ENCODE peak calls at places on chromosomes 4 and X, in seven cellular contexts. T, Z, M, O, L, X and A are unnamed samples.

GRCh38 chr4:48129307-48130014 is 4.6 kb downstream of the TXK start:
- DNase-seq in T (peak; percentile 39), Z (no peak), M (peak; percentile 80), O (no peak), L (no peak), X (no peak), A (no peak)

GRCh38 chr4:128721896-128722295 is 87.6 kb upstream of the JADE1 start:
- DNase-seq in T (no peak), Z (no peak), M (no peak), O (no peak), L (no peak), X (no peak), A (no peak)

GRCh38 chr4:172514011-172514410 is 654.6 kb upstream of the GALNT7 start:
- DNase-seq in T (no peak), Z (no peak), M (no peak), O (no peak), L (no peak), X (no peak), A (no peak)

GRCh38 chr4:57061395-57061794 is 48.8 kb downstream of the IGFBP7 start:
- DNase-seq in T (no peak), Z (peak; percentile 77), M (no peak), O (no peak), L (no peak), X (no peak), A (peak; percentile 72)

GRCh38 chr4:8655411-8656184 is 63.0 kb downstream of the CPZ start:
- DNase-seq in T (no peak), Z (no peak), M (no peak), O (no peak), L (no peak), X (no peak), A (no peak)

GRCh38 chr4:2318476-2318875 is 56.6 kb upstream of the MXD4 start:
- DNase-seq in T (no peak), Z (no peak), M (peak; percentile 50), O (no peak), L (no peak), X (no peak), A (no peak)

GRCh38 chrX:12721042-12721441 is 70.2 kb upstream of the PRPS2 start:
- DNase-seq in T (no peak), Z (no peak), M (no peak), O (peak; percentile 56), L (no peak), X (peak; percentile 5), A (no peak)

GRCh38 chr4:6446538-6447451 is 25.6 kb downstream of the PPP2R2C start:
- DNase-seq in T (no peak), Z (no peak), M (peak; percentile 72), O (peak; percentile 30), L (no peak), X (no peak), A (no peak)

GRCh38 chr4:75048208-75048879 is 115.4 kb downstream of the PARM1 start:
- DNase-seq in T (no peak), Z (no peak), M (no peak), O (no peak), L (no peak), X (no peak), A (no peak)

GRCh38 chr4:186698028-186698427 is 25.6 kb downstream of the FAT1 start:
- DNase-seq in T (no peak), Z (no peak), M (no peak), O (no peak), L (no peak), X (no peak), A (no peak)

GRCh38 chr4:176193126-176193525 is 2.3 kb downstream of the SPATA4 start:
- DNase-seq in T (no peak), Z (peak; percentile 60), M (no peak), O (no peak), L (peak; percentile 30), X (no peak), A (peak; percentile 17)

GRCh38 chr4:56857601-56858301 is 36.2 kb upstream of the SPINK2 start:
- DNase-seq in T (no peak), Z (no peak), M (no peak), O (no peak), L (no peak), X (no peak), A (peak; percentile 19)

GRCh38 chr4:36476135-36476534 is 194.7 kb downstream of the DTHD1 start:
- DNase-seq in T (no peak), Z (no peak), M (no peak), O (no peak), L (no peak), X (no peak), A (no peak)

GRCh38 chr4:122914292-122914904 is 8.0 kb downstream of the NUDT6 start:
- DNase-seq in T (no peak), Z (peak; percentile 29), M (no peak), O (no peak), L (no peak), X (peak; percentile 46), A (peak; percentile 31)

GRCh38 chr4:1576961-1577814 is 106.9 kb downstream of the FAM53A start:
- DNase-seq in T (no peak), Z (no peak), M (peak; percentile 74), O (no peak), L (no peak), X (no peak), A (no peak)

GRCh38 chr4:169009281-169010124 is 552 bp downstream of the CBR4 start:
- DNase-seq in T (peak; percentile 30), Z (peak; percentile 57), M (peak; percentile 86), O (peak; percentile 56), L (peak; percentile 26), X (peak; percentile 41), A (peak; percentile 65)

GRCh38 chr4:147940144-147940543 is 208.3 kb downstream of the ARHGAP10 start:
- DNase-seq in T (no peak), Z (peak; percentile 22), M (no peak), O (no peak), L (no peak), X (no peak), A (no peak)

GRCh38 chr4:915595-915994 is 16.5 kb downstream of the GAK start:
- DNase-seq in T (no peak), Z (no peak), M (no peak), O (no peak), L (no peak), X (no peak), A (no peak)

GRCh38 chr4:75243570-75243969 is 270.6 kb downstream of the RCHY1 start:
- DNase-seq in T (no peak), Z (no peak), M (no peak), O (no peak), L (no peak), X (no peak), A (no peak)

GRCh38 chr4:75544870-75545269 is 11.0 kb upstream of the ODAPH start:
- DNase-seq in T (no peak), Z (no peak), M (no peak), O (no peak), L (no peak), X (no peak), A (no peak)

GRCh38 chr4:183175631-183176232 is 76.7 kb downstream of the WWC2 start:
- DNase-seq in T (no peak), Z (peak; percentile 82), M (no peak), O (no peak), L (no peak), X (peak; percentile 49), A (peak; percentile 28)

GRCh38 chr4:125849869-125850268 is 535.1 kb downstream of the FAT4 start:
- DNase-seq in T (no peak), Z (peak; percentile 85), M (no peak), O (no peak), L (no peak), X (peak; percentile 43), A (peak; percentile 68)

GRCh38 chr4:101126044-101126443 is 221.3 kb downstream of the PPP3CA start:
- DNase-seq in T (no peak), Z (peak; percentile 79), M (no peak), O (no peak), L (no peak), X (no peak), A (peak; percentile 51)

GRCh38 chr4:2624782-2625548 is 88.5 kb downstream of the FAM193A start:
- DNase-seq in T (no peak), Z (no peak), M (peak; percentile 68), O (no peak), L (no peak), X (no peak), A (no peak)

GRCh38 chr4:164725066-164725465 is 28.9 kb upstream of the SMIM31 start:
- DNase-seq in T (no peak), Z (no peak), M (no peak), O (no peak), L (no peak), X (no peak), A (no peak)

GRCh38 chr4:158801066-158801465 is 32.2 kb downstream of the FNIP2 start:
- DNase-seq in T (no peak), Z (no peak), M (no peak), O (no peak), L (no peak), X (peak; percentile 51), A (no peak)

GRCh38 chr4:11908205-11908604 is 479.5 kb upstream of the HS3ST1 start:
- DNase-seq in T (no peak), Z (no peak), M (no peak), O (no peak), L (no peak), X (no peak), A (no peak)

GRCh38 chr4:152540941-152541340 is 5.0 kb upstream of the FBXW7 start:
- DNase-seq in T (no peak), Z (no peak), M (no peak), O (no peak), L (no peak), X (no peak), A (no peak)

GRCh38 chr4:57401586-57401985 is 291.4 kb upstream of the IGFBP7 start:
- DNase-seq in T (no peak), Z (no peak), M (no peak), O (no peak), L (no peak), X (no peak), A (no peak)

GRCh38 chr4:160403066-160403465 is 1300.2 kb downstream of the RAPGEF2 start:
- DNase-seq in T (no peak), Z (no peak), M (no peak), O (no peak), L (no peak), X (no peak), A (no peak)

GRCh38 chr4:27463816-27464215 is 603.2 kb downstream of the STIM2 start:
- DNase-seq in T (no peak), Z (peak; percentile 86), M (no peak), O (no peak), L (peak; percentile 40), X (peak; percentile 63), A (no peak)

GRCh38 chrX:152907084-152907651 is 9.3 kb downstream of the ZNF185 start:
- DNase-seq in T (no peak), Z (peak; percentile 93), M (no peak), O (peak; percentile 52), L (no peak), X (no peak), A (no peak)

GRCh38 chr4:186725422-186726149 is 1.9 kb upstream of the FAT1 start:
- DNase-seq in T (no peak), Z (peak; percentile 87), M (peak; percentile 93), O (peak; percentile 76), L (peak; percentile 74), X (peak; percentile 66), A (peak; percentile 90)

GRCh38 chr4:87632469-87632868 is 17.6 kb upstream of the DMP1 start:
- DNase-seq in T (no peak), Z (peak; percentile 32), M (no peak), O (no peak), L (no peak), X (no peak), A (no peak)

GRCh38 chrX:39196192-39197102 is 395.2 kb downstream of the MID1IP1 start:
- DNase-seq in T (peak; percentile 23), Z (peak; percentile 88), M (no peak), O (no peak), L (peak; percentile 28), X (peak; percentile 71), A (peak; percentile 41)